ENCODE peak calls at places on chromosomes 6 and 20, in ten cellular contexts. A is T-helper 9 cell, Z is cardiac muscle cell, Q is NCI-H1417, K is fibroblast of mammary gland, N is NCI-H226, G is iris pigment epithelial cell, L is lung, U is H1, J is glomerular endothelial cell. Y is an unnamed sample.

GRCh38 chr6:25990172-25990873 is 27.7 kb downstream of the TRIM38 start:
- DNase-seq in A (no peak), Z (no peak), Q (no peak), K (no peak), N (no peak), G (no peak), L (no peak), U (no peak), J (no peak), Y (no peak)

GRCh38 chr20:11394145-11394833 is 523.4 kb upstream of the BTBD3 start:
- DNase-seq in A (no peak), Z (no peak), Q (no peak), K (peak; percentile 90), N (peak; percentile 66), G (peak; percentile 97), L (no peak), U (no peak), J (no peak), Y (no peak)

GRCh38 chr6:24974182-24975171 is 38.7 kb upstream of the RIPOR2 start:
- DNase-seq in A (no peak), Z (no peak), Q (no peak), K (no peak), N (no peak), G (no peak), L (no peak), U (no peak), J (no peak), Y (no peak)

GRCh38 chr6:117165921-117166499 is 99.3 kb upstream of the VGLL2 start:
- DNase-seq in A (no peak), Z (no peak), Q (no peak), K (no peak), N (no peak), G (no peak), L (no peak), U (no peak), J (no peak), Y (no peak)

GRCh38 chr6:127030841-127031240 is 87.6 kb upstream of the RSPO3 start:
- DNase-seq in A (no peak), Z (no peak), Q (no peak), K (no peak), N (no peak), G (no peak), L (no peak), U (no peak), J (no peak), Y (no peak)

GRCh38 chr20:52033313-52033712 is 158.3 kb downstream of the ZFP64 start:
- DNase-seq in A (no peak), Z (no peak), Q (no peak), K (no peak), N (no peak), G (peak; percentile 58), L (no peak), U (no peak), J (no peak), Y (no peak)

GRCh38 chr6:90186637-90187361 is 109.8 kb downstream of the BACH2 start:
- DNase-seq in A (no peak), Z (no peak), Q (no peak), K (no peak), N (peak; percentile 5), G (no peak), L (no peak), U (no peak), J (no peak), Y (no peak)

GRCh38 chr20:36017034-36017951 is 48.9 kb downstream of the CNBD2 start:
- DNase-seq in A (no peak), Z (no peak), Q (no peak), K (peak; percentile 36), N (peak; percentile 15), G (peak; percentile 64), L (peak; percentile 82), U (no peak), J (peak; percentile 84), Y (no peak)

GRCh38 chr6:33213166-33213988 is 5.1 kb downstream of the RING1 start:
- DNase-seq in A (no peak), Z (peak; percentile 63), Q (peak; percentile 13), K (no peak), N (no peak), G (no peak), L (no peak), U (no peak), J (no peak), Y (no peak)

GRCh38 chr6:26532699-26533523 is 5.3 kb upstream of the HMGN4 start:
- DNase-seq in A (peak; percentile 77), Z (peak; percentile 85), Q (peak; percentile 91), K (peak; percentile 94), N (peak; percentile 82), G (peak; percentile 81), L (peak; percentile 91), U (no peak), J (peak; percentile 91), Y (no peak)

GRCh38 chr6:39892490-39893129 is 41.7 kb downstream of the MOCS1 start:
- DNase-seq in A (no peak), Z (peak; percentile 76), Q (peak; percentile 28), K (peak; percentile 72), N (peak; percentile 48), G (peak; percentile 71), L (peak; percentile 67), U (peak; percentile 17), J (no peak), Y (peak; percentile 43)

GRCh38 chr6:143732539-143732938 is 54.8 kb downstream of the PHACTR2 start:
- DNase-seq in A (no peak), Z (no peak), Q (no peak), K (no peak), N (no peak), G (no peak), L (no peak), U (no peak), J (no peak), Y (no peak)

GRCh38 chr6:25175656-25176055 is 103.5 kb upstream of the CARMIL1 start:
- DNase-seq in A (no peak), Z (no peak), Q (no peak), K (no peak), N (no peak), G (no peak), L (no peak), U (no peak), J (no peak), Y (no peak)

GRCh38 chr6:130485870-130486269 is 120.1 kb downstream of the TMEM200A start:
- DNase-seq in A (no peak), Z (no peak), Q (no peak), K (no peak), N (no peak), G (no peak), L (no peak), U (no peak), J (no peak), Y (no peak)

GRCh38 chr20:17835941-17836861 is 132.4 kb downstream of the SNX5 start:
- DNase-seq in A (no peak), Z (no peak), Q (no peak), K (peak; percentile 96), N (peak; percentile 79), G (peak; percentile 88), L (no peak), U (no peak), J (no peak), Y (no peak)

GRCh38 chr20:10521836-10522235 is 86.7 kb downstream of the SLX4IP start:
- DNase-seq in A (no peak), Z (no peak), Q (no peak), K (no peak), N (no peak), G (no peak), L (no peak), U (no peak), J (no peak), Y (no peak)

GRCh38 chr20:62805365-62805710 is 703 bp downstream of the OGFR start:
- DNase-seq in A (no peak), Z (peak; percentile 57), Q (peak; percentile 51), K (no peak), N (no peak), G (no peak), L (no peak), U (no peak), J (no peak), Y (no peak)

GRCh38 chr6:23568292-23568691 is 557.7 kb upstream of the NRSN1 start:
- DNase-seq in A (no peak), Z (no peak), Q (no peak), K (no peak), N (no peak), G (no peak), L (no peak), U (no peak), J (no peak), Y (no peak)

GRCh38 chr20:33693741-33694645 is 7.8 kb upstream of the E2F1 start:
- DNase-seq in A (no peak), Z (no peak), Q (no peak), K (no peak), N (no peak), G (no peak), L (no peak), U (no peak), J (no peak), Y (no peak)

GRCh38 chr6:138945354-138945753 is 42.7 kb downstream of the REPS1 start:
- DNase-seq in A (no peak), Z (no peak), Q (peak; percentile 13), K (no peak), N (peak; percentile 6), G (no peak), L (no peak), U (no peak), J (no peak), Y (no peak)

GRCh38 chr20:56924316-56924975 is 295.3 kb downstream of the TFAP2C start:
- DNase-seq in A (no peak), Z (no peak), Q (no peak), K (no peak), N (no peak), G (no peak), L (no peak), U (no peak), J (no peak), Y (no peak)

GRCh38 chr6:111842891-111843290 is 30.4 kb downstream of the FYN start:
- DNase-seq in A (no peak), Z (peak; percentile 56), Q (no peak), K (no peak), N (no peak), G (peak; percentile 42), L (no peak), U (no peak), J (no peak), Y (no peak)

GRCh38 chr6:154487367-154488275 is 22.9 kb downstream of the CNKSR3 start:
- DNase-seq in A (no peak), Z (no peak), Q (no peak), K (no peak), N (no peak), G (no peak), L (no peak), U (no peak), J (no peak), Y (no peak)

GRCh38 chr6:157461000-157461915 is 80.3 kb downstream of the ZDHHC14 start:
- DNase-seq in A (no peak), Z (no peak), Q (no peak), K (no peak), N (peak; percentile 53), G (peak; percentile 60), L (no peak), U (no peak), J (peak; percentile 36), Y (peak; percentile 35)